ENCODE peak calls at places on chromosome 16, in five cellular contexts. V is suprapubic skin, E is skeletal muscle cell, I is cardiac fibroblast, X is mucosa of descending colon. N is an unnamed sample.

GRCh38 chr16:34758835-34759234 is 1299.4 kb downstream of the TP53TG3F start:
- DNase-seq in V (no peak), E (no peak), I (no peak), X (no peak), N (no peak)

GRCh38 chr16:88804552-88805339 is 1.2 kb downstream of the CDT1 start:
- DNase-seq in V (no peak), E (no peak), I (no peak), X (peak; percentile 78), N (no peak)

GRCh38 chr16:49015189-49015540 is 266.5 kb downstream of the CBLN1 start:
- DNase-seq in V (no peak), E (no peak), I (no peak), X (no peak), N (no peak)

GRCh38 chr16:3097266-3097665 is 1.8 kb downstream of the ZSCAN10 start:
- DNase-seq in V (no peak), E (no peak), I (no peak), X (peak; percentile 36), N (no peak)

GRCh38 chr16:27980919-27981670 is 82.4 kb downstream of the GSG1L start:
- DNase-seq in V (no peak), E (no peak), I (no peak), X (no peak), N (no peak)

GRCh38 chr16:66043326-66043725 is 323.2 kb upstream of the CDH5 start:
- DNase-seq in V (no peak), E (no peak), I (no peak), X (no peak), N (no peak)

GRCh38 chr16:28503470-28504259 is 3.0 kb downstream of the IL27 start:
- DNase-seq in V (no peak), E (no peak), I (no peak), X (no peak), N (no peak)

GRCh38 chr16:25580071-25580470 is 111.7 kb upstream of the HS3ST4 start:
- DNase-seq in V (no peak), E (no peak), I (no peak), X (no peak), N (no peak)

GRCh38 chr16:55155815-55156214 is 168.2 kb upstream of the IRX6 start:
- DNase-seq in V (no peak), E (no peak), I (no peak), X (no peak), N (no peak)

GRCh38 chr16:22070361-22071351 is 21.7 kb upstream of the VWA3A start:
- DNase-seq in V (no peak), E (peak; percentile 50), I (peak; percentile 58), X (no peak), N (peak; percentile 40)

GRCh38 chr16:1006781-1007180 is 25.2 kb downstream of the SOX8 start:
- DNase-seq in V (no peak), E (no peak), I (no peak), X (no peak), N (no peak)

GRCh38 chr16:28255838-28256237 is 36.5 kb upstream of the SBK1 start:
- DNase-seq in V (no peak), E (no peak), I (no peak), X (no peak), N (no peak)

GRCh38 chr16:70529051-70529777 is 5.6 kb downstream of the SF3B3 start:
- DNase-seq in V (no peak), E (peak; percentile 18), I (peak; percentile 70), X (no peak), N (peak; percentile 49)

GRCh38 chr16:54287758-54288591 is 1.4 kb upstream of the IRX3 start:
- DNase-seq in V (no peak), E (no peak), I (no peak), X (no peak), N (no peak)

GRCh38 chr16:84137769-84138357 is 7.1 kb downstream of the HSDL1 start:
- DNase-seq in V (no peak), E (no peak), I (no peak), X (no peak), N (no peak)
- H3K4me3 ChIP-seq in V (no peak overlapping the region), E (no peak overlapping the region), I (no peak overlapping the region), X (no peak overlapping the region), N (no peak overlapping the region)

DNA sequence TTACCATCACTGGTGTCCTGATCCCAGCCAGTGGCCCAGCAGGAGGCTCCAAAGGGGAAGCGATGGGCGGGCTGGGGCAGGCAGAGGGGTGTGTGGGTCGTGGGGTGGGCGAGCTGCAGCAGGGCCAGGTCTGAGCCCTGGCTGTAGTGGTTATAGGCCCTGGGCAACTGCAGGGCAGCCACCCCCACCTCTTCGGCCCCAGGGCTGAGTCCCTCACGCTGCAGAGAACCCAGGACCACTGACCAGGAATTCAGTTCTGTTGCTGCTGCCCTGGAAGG is 2.2 kb downstream of the PRSS53 start:
- DNase-seq in V (no peak), E (no peak), I (no peak), X (no peak), N (no peak)
- H3K4me3 ChIP-seq in V (no peak overlapping the region), E (no peak overlapping the region), I (no peak overlapping the region), X (no peak overlapping the region), N (no peak overlapping the region)

GRCh38 chr16:89864421-89864820 is 9.0 kb upstream of the TCF25 start:
- DNase-seq in V (no peak), E (no peak), I (no peak), X (no peak), N (no peak)
- H3K4me3 ChIP-seq in V (no peak overlapping the region), E (no peak overlapping the region), I (peak overlapping the region; percentile 7), X (no peak overlapping the region), N (no peak overlapping the region)

GRCh38 chr16:30947533-30948086 is 1.3 kb upstream of the ORAI3 start:
- DNase-seq in V (no peak), E (no peak), I (no peak), X (no peak), N (no peak)
- H3K4me3 ChIP-seq in V (peak overlapping the region; percentile 93), E (no peak overlapping the region), I (no peak overlapping the region), X (no peak overlapping the region), N (peak overlapping the region; percentile 83)

DNA sequence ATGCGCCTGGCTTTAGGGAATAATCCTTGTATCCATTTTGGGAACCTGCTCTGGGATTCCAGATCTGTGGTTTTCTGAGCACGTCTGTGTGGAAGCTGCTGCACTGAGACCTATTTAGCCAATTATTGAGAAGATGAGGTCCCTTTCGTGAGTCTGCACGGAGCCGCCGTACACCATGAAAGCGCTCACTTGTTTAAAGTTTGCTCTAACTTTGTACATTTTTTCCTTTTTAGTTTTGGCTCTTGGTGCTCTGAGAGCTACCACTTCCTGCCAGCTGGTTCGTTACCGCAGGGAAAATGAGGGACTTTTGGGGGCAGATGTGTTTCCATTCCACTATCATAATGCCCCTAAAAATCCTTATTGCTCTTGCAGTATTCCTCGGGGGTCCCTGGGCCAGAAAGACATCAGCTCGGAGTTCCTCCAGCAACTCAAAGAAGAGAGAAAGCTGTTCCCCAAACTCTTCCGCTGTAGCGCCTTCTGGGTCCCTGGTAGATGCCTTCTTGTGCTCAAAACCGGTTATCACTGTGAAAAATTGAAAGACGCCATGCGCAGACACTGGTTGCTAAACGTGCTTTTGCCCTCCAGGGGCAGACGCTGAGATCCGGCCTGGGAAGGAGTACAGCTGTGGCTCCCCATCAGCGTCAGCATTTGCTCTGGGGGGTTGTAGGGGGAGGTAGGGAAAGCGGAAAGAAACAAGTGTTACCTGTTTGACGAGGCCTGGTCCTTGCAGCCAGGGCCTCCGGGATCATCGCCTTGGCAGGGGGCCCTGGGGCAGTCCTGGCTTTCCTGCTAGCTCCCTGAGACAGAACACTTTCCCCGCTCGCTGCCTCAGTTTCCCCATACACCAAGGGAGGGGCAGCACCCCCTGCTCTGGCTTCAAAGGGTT is 238.1 kb downstream of the MRTFB start:
- DNase-seq in V (no peak), E (no peak), I (no peak), X (no peak), N (no peak)
- H3K4me3 ChIP-seq in V (peak overlapping the region; percentile 6), E (no peak overlapping the region), I (no peak overlapping the region), X (no peak overlapping the region), N (no peak overlapping the region)

DNA sequence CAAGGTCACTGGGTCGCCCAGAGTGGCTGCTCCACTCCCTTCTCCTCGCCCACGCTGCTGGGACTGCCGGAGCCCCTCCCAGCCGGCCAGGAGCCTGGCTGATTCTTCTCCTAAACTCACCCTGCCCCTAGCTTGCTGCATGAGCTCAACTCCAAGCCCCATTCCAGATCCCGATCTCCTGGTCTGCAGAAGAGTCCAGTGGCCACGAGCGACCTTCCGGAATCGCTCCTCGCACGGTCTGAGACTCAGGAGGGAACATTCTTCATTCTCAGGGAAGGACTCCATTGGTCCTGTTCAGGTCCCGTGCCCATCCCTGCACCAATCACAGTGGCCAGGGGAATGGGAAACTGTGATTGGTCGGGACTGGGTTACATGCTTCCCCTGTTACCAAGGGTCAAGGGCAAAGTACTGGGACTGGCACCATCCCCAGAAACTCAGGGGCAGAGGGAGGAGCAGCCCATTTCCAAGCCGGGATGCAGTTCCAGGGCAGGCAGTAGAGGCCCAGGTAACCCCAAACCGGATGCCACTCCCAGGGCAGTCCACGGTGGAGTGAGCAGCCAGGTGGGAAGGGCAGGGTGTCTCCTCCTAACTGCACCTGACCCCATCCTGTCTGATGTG is 24.5 kb upstream of the CIBAR2 start:
- DNase-seq in V (no peak), E (no peak), I (peak; percentile 79), X (no peak), N (no peak)
- H3K4me3 ChIP-seq in V (peak overlapping the region; percentile 38), E (peak overlapping the region; percentile 7), I (peak overlapping the region; percentile 34), X (no peak overlapping the region), N (no peak overlapping the region)

DNA sequence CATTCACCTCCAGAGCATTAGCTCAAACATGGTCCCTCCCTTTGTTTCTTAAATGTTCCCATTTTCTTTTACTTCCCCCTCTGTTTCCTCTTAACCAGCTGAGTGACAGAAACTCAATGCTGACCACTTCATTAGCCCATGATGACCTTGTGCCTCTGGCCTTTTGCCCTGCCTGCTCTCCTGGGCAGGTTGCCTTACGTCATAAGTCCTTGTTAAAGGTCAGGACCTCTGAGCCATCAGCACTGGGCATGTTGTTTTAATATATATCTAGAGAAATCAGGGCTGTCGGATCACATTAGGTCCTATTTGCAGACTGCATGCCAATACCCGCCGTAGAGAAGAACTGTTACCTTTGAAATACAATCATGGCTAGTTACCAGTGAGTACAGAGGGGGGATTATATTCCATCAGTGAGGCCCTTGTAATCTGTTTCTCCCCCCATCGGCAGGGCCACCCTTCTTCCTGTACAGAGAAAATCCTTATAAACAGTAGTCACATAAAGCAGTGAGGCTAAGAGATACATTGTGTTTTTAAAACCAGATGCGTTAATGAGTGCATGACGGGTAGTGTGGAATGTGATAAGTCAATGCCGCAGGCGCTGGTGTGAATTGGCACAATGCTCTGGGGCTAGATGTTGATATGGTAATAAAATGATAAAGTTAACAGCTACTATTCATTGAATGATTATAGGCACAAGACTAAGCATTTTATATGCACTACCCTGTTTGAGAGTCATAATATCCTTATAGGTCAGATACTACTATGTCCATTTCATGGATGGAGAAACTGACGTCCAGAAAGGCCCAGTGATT is 94.3 kb upstream of the ZFHX3 start:
- DNase-seq in V (no peak), E (no peak), I (no peak), X (no peak), N (no peak)
- H3K4me3 ChIP-seq in V (no peak overlapping the region), E (no peak overlapping the region), I (no peak overlapping the region), X (no peak overlapping the region), N (no peak overlapping the region)

GRCh38 chr16:14302399-14303181 is 231.5 kb downstream of the MRTFB start:
- DNase-seq in V (no peak), E (no peak), I (no peak), X (no peak), N (no peak)
- H3K4me3 ChIP-seq in V (peak overlapping the region; percentile 99), E (peak overlapping the region; percentile 73), I (peak overlapping the region; percentile 90), X (peak overlapping the region; percentile 36), N (peak overlapping the region; percentile 80)